ENCODE peak calls at places on chromosomes 5 and 9, in seven cellular contexts. One of them, this sample, is unnamed.

GRCh38 chr9:73370053-73370452 is 218.4 kb downstream of the ANXA1 start:
- DNase-seq in effector memory CD4-positive, alpha-beta T cell: no peak
- DNase-seq in breast epithelium: no peak
- DNase-seq in K562: peak; percentile 64
- DNase-seq in sigmoid colon: no peak
- DNase-seq in iPS DF 6.9: no peak
- DNase-seq in gastrocnemius medialis: no peak
- DNase-seq in this sample: no peak

GRCh38 chr9:77384406-77384805 is 207.1 kb downstream of the VPS13A start:
- DNase-seq in iPS DF 6.9: no peak
- DNase-seq in sigmoid colon: no peak
- DNase-seq in breast epithelium: no peak
- DNase-seq in gastrocnemius medialis: no peak
- DNase-seq in K562: no peak
- DNase-seq in effector memory CD4-positive, alpha-beta T cell: no peak
- DNase-seq in this sample: no peak

GRCh38 chr5:73783823-73784222 is 157.8 kb downstream of the ARHGEF28 start:
- DNase-seq in K562: no peak
- DNase-seq in sigmoid colon: no peak
- DNase-seq in gastrocnemius medialis: no peak
- DNase-seq in effector memory CD4-positive, alpha-beta T cell: no peak
- DNase-seq in breast epithelium: no peak
- DNase-seq in iPS DF 6.9: no peak
- DNase-seq in this sample: no peak

GRCh38 chr9:136373300-136374182 is at the start of gene CARD9:
- DNase-seq in breast epithelium: no peak
- DNase-seq in iPS DF 6.9: no peak
- DNase-seq in sigmoid colon: peak; percentile 77
- DNase-seq in gastrocnemius medialis: peak; percentile 13
- DNase-seq in effector memory CD4-positive, alpha-beta T cell: no peak
- DNase-seq in K562: peak; percentile 82
- DNase-seq in this sample: no peak

GRCh38 chr9:90814355-90814754 is 12.7 kb downstream of the SYK start:
- DNase-seq in gastrocnemius medialis: no peak
- DNase-seq in iPS DF 6.9: no peak
- DNase-seq in K562: no peak
- DNase-seq in sigmoid colon: no peak
- DNase-seq in effector memory CD4-positive, alpha-beta T cell: no peak
- DNase-seq in breast epithelium: no peak
- DNase-seq in this sample: no peak

GRCh38 chr9:134549336-134549735 is 92.3 kb upstream of the COL5A1 start:
- DNase-seq in sigmoid colon: peak; percentile 37
- DNase-seq in effector memory CD4-positive, alpha-beta T cell: no peak
- DNase-seq in breast epithelium: no peak
- DNase-seq in K562: no peak
- DNase-seq in gastrocnemius medialis: no peak
- DNase-seq in iPS DF 6.9: no peak
- DNase-seq in this sample: no peak

GRCh38 chr5:180636403-180637075 is 12.9 kb downstream of the FLT4 start:
- DNase-seq in K562: no peak
- DNase-seq in sigmoid colon: peak; percentile 63
- DNase-seq in gastrocnemius medialis: peak; percentile 1
- DNase-seq in effector memory CD4-positive, alpha-beta T cell: no peak
- DNase-seq in breast epithelium: peak; percentile 36
- DNase-seq in iPS DF 6.9: no peak
- DNase-seq in this sample: no peak

GRCh38 chr9:127561491-127562270 is 50.4 kb upstream of the STXBP1 start:
- DNase-seq in breast epithelium: peak; percentile 90
- DNase-seq in effector memory CD4-positive, alpha-beta T cell: no peak
- DNase-seq in gastrocnemius medialis: peak; percentile 47
- DNase-seq in sigmoid colon: peak; percentile 95
- DNase-seq in iPS DF 6.9: no peak
- DNase-seq in K562: peak; percentile 83
- DNase-seq in this sample: peak; percentile 99

GRCh38 chr5:17395516-17395915 is 102.5 kb upstream of the TAF11L2 start:
- DNase-seq in iPS DF 6.9: no peak
- DNase-seq in sigmoid colon: no peak
- DNase-seq in breast epithelium: no peak
- DNase-seq in K562: no peak
- DNase-seq in effector memory CD4-positive, alpha-beta T cell: no peak
- DNase-seq in gastrocnemius medialis: no peak
- DNase-seq in this sample: no peak

GRCh38 chr5:126513302-126513701 is 81.7 kb downstream of the ALDH7A1 start:
- DNase-seq in effector memory CD4-positive, alpha-beta T cell: no peak
- DNase-seq in breast epithelium: no peak
- DNase-seq in gastrocnemius medialis: no peak
- DNase-seq in K562: no peak
- DNase-seq in sigmoid colon: no peak
- DNase-seq in iPS DF 6.9: no peak
- DNase-seq in this sample: peak; percentile 23

GRCh38 chr9:19049872-19050636 is 827 bp downstream of the RRAGA start:
- DNase-seq in K562: no peak
- DNase-seq in gastrocnemius medialis: no peak
- DNase-seq in sigmoid colon: no peak
- DNase-seq in iPS DF 6.9: no peak
- DNase-seq in effector memory CD4-positive, alpha-beta T cell: no peak
- DNase-seq in breast epithelium: no peak
- DNase-seq in this sample: no peak

GRCh38 chr5:87079219-87079618 is 188.5 kb upstream of the RASA1 start:
- DNase-seq in gastrocnemius medialis: no peak
- DNase-seq in sigmoid colon: no peak
- DNase-seq in iPS DF 6.9: no peak
- DNase-seq in breast epithelium: no peak
- DNase-seq in K562: peak; percentile 22
- DNase-seq in effector memory CD4-positive, alpha-beta T cell: no peak
- DNase-seq in this sample: no peak

GRCh38 chr5:11047051-11047450 is 286.0 kb upstream of the DAP start:
- DNase-seq in K562: no peak
- DNase-seq in iPS DF 6.9: no peak
- DNase-seq in gastrocnemius medialis: no peak
- DNase-seq in sigmoid colon: no peak
- DNase-seq in effector memory CD4-positive, alpha-beta T cell: no peak
- DNase-seq in breast epithelium: no peak
- DNase-seq in this sample: no peak

DNA sequence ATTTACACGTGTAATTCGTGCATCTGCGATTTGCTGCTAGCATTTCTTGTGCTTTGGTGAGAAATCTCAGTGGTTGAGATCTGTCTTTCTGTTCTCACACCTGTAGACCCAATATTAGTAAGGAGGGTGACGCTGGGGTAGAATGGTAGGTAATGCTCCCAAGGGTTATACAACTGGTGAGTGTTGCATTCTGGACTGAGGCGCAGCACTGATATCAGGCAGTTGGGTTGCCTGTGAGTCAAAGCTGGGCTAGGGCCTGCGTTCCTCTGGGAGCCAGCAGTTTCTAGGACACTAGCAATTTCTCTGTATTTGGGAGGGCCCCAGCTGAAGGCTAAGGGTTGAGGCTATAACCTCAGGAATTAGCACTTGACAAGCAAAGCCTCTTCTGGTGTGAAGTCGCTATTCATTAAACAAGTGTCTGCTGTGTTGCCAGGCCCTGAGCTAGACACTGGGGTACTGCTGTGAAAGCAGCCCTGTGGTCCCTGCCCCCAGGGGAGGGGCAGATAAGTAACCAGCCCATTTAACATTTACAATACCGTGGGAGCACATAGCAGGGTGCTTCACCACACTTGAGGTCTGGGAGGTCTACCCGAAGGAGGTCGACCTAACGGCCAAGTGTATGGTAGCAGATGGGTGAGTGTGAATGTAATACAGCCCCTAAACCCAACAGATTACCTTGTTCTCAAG is 28.7 kb downstream of the LARP1 start:
- DNase-seq in sigmoid colon: no peak
- DNase-seq in iPS DF 6.9: no peak
- DNase-seq in effector memory CD4-positive, alpha-beta T cell: no peak
- DNase-seq in gastrocnemius medialis: no peak
- DNase-seq in breast epithelium: no peak
- DNase-seq in K562: peak; percentile 33
- DNase-seq in this sample: no peak
- H3K4me1 ChIP-seq in sigmoid colon: peaks cover 75% of the 10 kb centered on the region
- H3K4me1 ChIP-seq in iPS DF 6.9: peaks cover 17% of the 10 kb centered on the region
- H3K4me1 ChIP-seq in effector memory CD4-positive, alpha-beta T cell: peaks cover 40% of the 10 kb centered on the region
- H3K4me1 ChIP-seq in gastrocnemius medialis: peaks cover 98% of the 10 kb centered on the region
- H3K4me1 ChIP-seq in breast epithelium: peaks cover 4% of the 10 kb centered on the region
- H3K4me1 ChIP-seq in K562: peaks cover 38% of the 10 kb centered on the region
- H3K4me1 ChIP-seq in this sample: peaks cover 7% of the 10 kb centered on the region

GRCh38 chr9:117407436-117408022 is 7.3 kb downstream of the ASTN2 start:
- DNase-seq in iPS DF 6.9: no peak
- DNase-seq in gastrocnemius medialis: no peak
- DNase-seq in effector memory CD4-positive, alpha-beta T cell: no peak
- DNase-seq in sigmoid colon: no peak
- DNase-seq in breast epithelium: no peak
- DNase-seq in K562: no peak
- DNase-seq in this sample: no peak
- H3K27me3 ChIP-seq in iPS DF 6.9: peaks cover 6% of the 10 kb centered on the region
- H3K27me3 ChIP-seq in gastrocnemius medialis: peaks cover 8% of the 10 kb centered on the region
- H3K27me3 ChIP-seq in effector memory CD4-positive, alpha-beta T cell: peaks cover 5% of the 10 kb centered on the region
- H3K27me3 ChIP-seq in sigmoid colon: peaks cover 5% of the 10 kb centered on the region
- H3K27me3 ChIP-seq in breast epithelium: peaks cover 1% of the 10 kb centered on the region
- H3K27me3 ChIP-seq in K562: no peaks in the 10 kb centered on the region
- H3K27me3 ChIP-seq in this sample: no peaks in the 10 kb centered on the region

DNA sequence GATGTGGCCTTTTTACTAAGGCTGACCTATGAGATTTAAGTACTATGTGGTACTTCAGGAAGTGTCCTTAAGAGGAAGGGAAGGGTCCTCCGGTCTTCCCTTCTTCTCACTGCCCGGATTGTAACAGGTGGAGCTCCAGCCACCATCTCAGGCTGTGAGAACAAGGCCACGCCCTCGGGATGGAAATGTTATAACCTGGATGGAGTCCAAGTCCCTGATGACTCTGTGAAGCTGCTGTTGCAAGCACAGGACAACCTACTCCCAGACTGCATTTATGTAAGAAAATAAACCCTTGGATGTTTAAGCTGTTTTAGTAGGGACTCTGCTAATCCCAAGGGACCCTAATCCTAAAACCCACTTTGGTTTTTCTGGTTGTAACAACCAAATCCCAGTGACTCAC is 221.6 kb downstream of the ACTL7B start:
- DNase-seq in breast epithelium: no peak
- DNase-seq in gastrocnemius medialis: no peak
- DNase-seq in sigmoid colon: no peak
- DNase-seq in iPS DF 6.9: no peak
- DNase-seq in K562: no peak
- DNase-seq in effector memory CD4-positive, alpha-beta T cell: no peak
- DNase-seq in this sample: no peak
- H3K4me1 ChIP-seq in breast epithelium: no peaks in the 10 kb centered on the region
- H3K4me1 ChIP-seq in gastrocnemius medialis: peaks cover 4% of the 10 kb centered on the region
- H3K4me1 ChIP-seq in sigmoid colon: no peaks in the 10 kb centered on the region
- H3K4me1 ChIP-seq in iPS DF 6.9: no peaks in the 10 kb centered on the region
- H3K4me1 ChIP-seq in K562: no peaks in the 10 kb centered on the region
- H3K4me1 ChIP-seq in effector memory CD4-positive, alpha-beta T cell: no peaks in the 10 kb centered on the region
- H3K4me1 ChIP-seq in this sample: no peaks in the 10 kb centered on the region

GRCh38 chr9:126215486-126215885 is 111.1 kb upstream of the MVB12B start:
- DNase-seq in K562: no peak
- DNase-seq in sigmoid colon: no peak
- DNase-seq in effector memory CD4-positive, alpha-beta T cell: no peak
- DNase-seq in gastrocnemius medialis: no peak
- DNase-seq in iPS DF 6.9: no peak
- DNase-seq in breast epithelium: no peak
- DNase-seq in this sample: no peak

GRCh38 chr9:126217797-126218196 is 108.8 kb upstream of the MVB12B start:
- DNase-seq in effector memory CD4-positive, alpha-beta T cell: no peak
- DNase-seq in iPS DF 6.9: no peak
- DNase-seq in sigmoid colon: no peak
- DNase-seq in gastrocnemius medialis: no peak
- DNase-seq in K562: no peak
- DNase-seq in breast epithelium: no peak
- DNase-seq in this sample: no peak

GRCh38 chr9:126218726-126219125 is 107.9 kb upstream of the MVB12B start:
- DNase-seq in effector memory CD4-positive, alpha-beta T cell: no peak
- DNase-seq in sigmoid colon: no peak
- DNase-seq in iPS DF 6.9: no peak
- DNase-seq in K562: no peak
- DNase-seq in gastrocnemius medialis: no peak
- DNase-seq in breast epithelium: no peak
- DNase-seq in this sample: no peak

GRCh38 chr9:126219166-126219565 is 107.5 kb upstream of the MVB12B start:
- DNase-seq in gastrocnemius medialis: no peak
- DNase-seq in iPS DF 6.9: no peak
- DNase-seq in K562: no peak
- DNase-seq in breast epithelium: no peak
- DNase-seq in sigmoid colon: no peak
- DNase-seq in effector memory CD4-positive, alpha-beta T cell: no peak
- DNase-seq in this sample: no peak

DNA sequence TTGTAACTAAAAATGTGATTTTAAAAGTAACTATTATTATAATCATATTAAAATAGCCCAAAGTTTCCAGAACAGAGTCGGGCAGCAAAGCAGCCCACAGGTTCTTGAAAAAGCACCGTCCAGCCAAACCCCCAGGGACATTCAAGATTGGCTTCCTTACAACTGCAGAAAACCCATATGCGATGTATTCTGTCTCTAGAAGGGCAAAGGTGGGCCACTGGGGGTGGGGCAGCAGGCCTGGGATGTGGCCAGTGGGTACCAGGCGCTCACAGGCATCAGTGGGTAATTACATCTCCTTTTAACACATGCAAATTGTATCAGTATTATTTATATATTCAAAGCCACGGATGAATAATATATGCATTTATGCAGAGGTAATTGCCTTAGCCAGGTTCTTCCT is 109.5 kb upstream of the MVB12B start:
- DNase-seq in effector memory CD4-positive, alpha-beta T cell: no peak
- DNase-seq in breast epithelium: no peak
- DNase-seq in sigmoid colon: no peak
- DNase-seq in gastrocnemius medialis: no peak
- DNase-seq in K562: no peak
- DNase-seq in iPS DF 6.9: no peak
- DNase-seq in this sample: no peak
- H3K27me3 ChIP-seq in effector memory CD4-positive, alpha-beta T cell: peaks cover 11% of the 10 kb centered on the region
- H3K27me3 ChIP-seq in breast epithelium: peaks cover 19% of the 10 kb centered on the region
- H3K27me3 ChIP-seq in sigmoid colon: peaks cover under 1% of the 10 kb centered on the region
- H3K27me3 ChIP-seq in gastrocnemius medialis: peaks cover 25% of the 10 kb centered on the region
- H3K27me3 ChIP-seq in K562: no peaks in the 10 kb centered on the region
- H3K27me3 ChIP-seq in iPS DF 6.9: no peaks in the 10 kb centered on the region
- H3K27me3 ChIP-seq in this sample: peaks cover 25% of the 10 kb centered on the region

This sample was measured in SJSA1.